ENCODE peak calls at places on chromosomes 2 and 18, in six cellular contexts. F is K562, W is A549, N is endothelial cell of umbilical vein, P is HepG2, U is GM12878. T is an unnamed sample.

GRCh38 chr2:55048925-55049793 is 1.1 kb downstream of the RTN4 start:
- DNase-seq in F (peak), P (peak), W (peak), U (no peak), N (peak), T (peak)

GRCh38 chr2:75175473-75175872 is 23.8 kb downstream of the TACR1 start:
- DNase-seq in W (no peak), F (no peak), U (no peak), N (no peak), P (no peak), T (no peak)

GRCh38 chr2:39728941-39729351 is 50.1 kb downstream of the THUMPD2 start:
- DNase-seq in P (peak), F (peak), U (no peak), W (peak), N (peak), T (peak)

GRCh38 chr2:215136669-215137328 is 1.6 kb downstream of the ABCA12 start:
- DNase-seq in F (no peak), N (no peak), U (peak), P (no peak), W (no peak), T (no peak)

GRCh38 chr2:69615969-69616368 is 27.6 kb downstream of the AAK1 start:
- DNase-seq in F (no peak), W (no peak), U (no peak), N (no peak), P (no peak), T (no peak)

GRCh38 chr2:165471349-165471975 is 2.0 kb downstream of the CSRNP3 start:
- DNase-seq in W (no peak), P (no peak), U (no peak), F (no peak), N (no peak), T (no peak)

GRCh38 chr2:224584111-224584764 is 925 bp downstream of the CUL3 start:
- DNase-seq in N (peak), W (peak), F (no peak), U (no peak), P (peak), T (peak)

GRCh38 chr2:216842634-216843033 is 17.2 kb downstream of the TNP1 start:
- DNase-seq in W (no peak), P (no peak), F (no peak), N (no peak), U (no peak), T (no peak)

GRCh38 chr2:16763056-16763455 is 97.4 kb upstream of the CYRIA start:
- DNase-seq in F (no peak), N (no peak), P (no peak), W (no peak), U (no peak), T (no peak)

GRCh38 chr2:96832751-96833507 is 10.9 kb downstream of the ANKRD23 start:
- DNase-seq in P (no peak), N (no peak), W (peak), F (no peak), U (no peak), T (no peak)

GRCh38 chr2:85807756-85808155 is 54.0 kb downstream of the ATOH8 start:
- DNase-seq in P (no peak), W (no peak), N (no peak), U (no peak), F (no peak), T (no peak)

GRCh38 chr2:39845460-39846146 is 66.5 kb upstream of the THUMPD2 start:
- DNase-seq in W (no peak), N (no peak), F (no peak), P (no peak), U (no peak), T (no peak)

GRCh38 chr2:8312861-8313768 is 368.7 kb upstream of the ID2 start:
- DNase-seq in F (peak), U (peak), N (no peak), W (peak), P (no peak), T (peak)

GRCh38 chr2:218999021-218999880 is 6.0 kb upstream of the CRYBA2 start:
- DNase-seq in W (no peak), U (no peak), N (no peak), P (no peak), F (peak), T (no peak)

GRCh38 chr2:80459028-80459427 is 154.5 kb upstream of the LRRTM1 start:
- DNase-seq in F (no peak), U (no peak), W (no peak), N (no peak), P (no peak), T (no peak)

GRCh38 chr2:216463148-216463547 is 35.5 kb upstream of the RPL37A start:
- DNase-seq in N (no peak), P (peak), F (no peak), U (no peak), W (no peak), T (no peak)

GRCh38 chr2:101053117-101053516 is 51.0 kb downstream of the RPL31 start:
- DNase-seq in F (no peak), N (no peak), U (no peak), P (no peak), W (no peak), T (no peak)

DNA sequence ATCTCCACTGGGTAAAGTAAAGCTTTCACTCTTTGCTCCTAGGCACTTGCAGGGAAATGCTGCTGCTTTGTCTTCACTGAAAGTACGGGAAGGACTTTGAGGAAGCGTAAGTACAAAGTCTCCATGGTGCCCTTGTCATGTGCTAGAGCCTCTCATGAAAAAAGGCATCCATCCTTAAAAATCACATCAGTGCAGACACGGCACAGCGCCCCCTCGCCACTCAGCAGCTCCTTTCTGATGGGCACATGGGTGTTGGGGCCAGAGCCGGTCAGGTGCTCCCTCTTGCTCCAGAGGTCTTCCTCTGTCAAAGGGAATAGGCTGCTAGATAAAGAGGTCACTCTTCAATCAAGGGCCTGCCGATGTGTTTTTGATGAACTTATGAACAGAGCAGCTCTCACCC is 109.1 kb upstream of the STPG4 start:
- DNase-seq in F (no peak), U (no peak), N (no peak), P (no peak), W (peak), T (no peak)
- TF ChIP-seq CTCF in F (peak), U (no peak), N (no peak), P (peak), W (peak), T (no peak)

DNA sequence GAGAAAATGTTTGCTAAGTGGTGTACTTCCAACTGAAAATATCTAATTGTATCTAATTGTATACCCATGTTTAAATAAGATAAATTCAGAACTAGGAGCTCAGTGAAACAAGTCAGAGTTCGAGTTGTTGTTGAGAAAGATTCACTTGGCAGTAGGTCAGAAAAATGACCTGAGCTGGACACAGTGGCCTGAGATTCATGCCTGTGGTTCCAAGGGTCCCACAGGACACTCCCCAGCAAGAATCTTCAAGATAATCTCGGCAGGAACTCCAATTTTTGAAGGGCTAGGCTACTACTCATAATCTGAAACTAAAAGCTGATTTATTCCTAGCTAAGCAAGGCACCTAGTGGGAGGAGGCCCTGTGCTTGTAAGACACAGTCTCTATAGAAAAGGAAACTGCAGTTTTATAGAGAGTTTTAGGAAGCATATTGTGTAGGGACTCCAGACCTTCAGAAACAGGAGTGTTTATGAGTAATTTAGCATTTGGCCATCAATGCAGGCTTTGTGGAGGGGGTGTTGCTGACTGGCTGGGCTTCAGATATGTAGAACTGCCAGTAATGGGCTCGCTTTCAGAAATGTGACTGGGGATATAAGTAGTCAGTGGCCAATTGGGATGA is 43.2 kb downstream of the SP140 start:
- DNase-seq in U (peak), W (no peak), P (no peak), N (no peak), F (no peak), T (no peak)
- TF ChIP-seq MYC in U (no peak), W (no peak), P (no peak), N (no peak), F (no peak), T (no peak)

DNA sequence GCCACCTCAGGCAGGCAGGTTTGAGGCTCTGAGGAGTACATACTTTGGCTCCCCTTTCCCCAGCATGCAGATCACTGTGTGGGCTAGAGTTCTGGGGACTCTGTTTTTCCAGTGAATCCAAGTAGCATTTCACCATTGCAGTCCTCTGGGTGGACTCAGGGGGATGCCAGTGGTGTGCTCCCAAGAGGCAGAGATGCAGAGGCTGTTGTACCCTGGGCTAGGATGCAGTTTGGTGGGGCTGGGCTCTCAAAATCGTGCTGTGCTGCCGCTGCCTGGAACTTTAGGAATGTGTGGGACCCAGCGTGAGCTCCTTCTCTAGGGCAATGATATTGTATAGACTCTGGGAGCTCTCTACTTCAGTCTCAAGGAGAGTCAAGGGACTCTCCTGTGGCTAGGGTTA is 104.9 kb downstream of the MYO3B start:
- DNase-seq in P (no peak), W (no peak), N (no peak), F (no peak), U (no peak), T (no peak)
- TF ChIP-seq CTCF in P (no peak), W (no peak), N (no peak), F (no peak), U (no peak), T (no peak)

DNA sequence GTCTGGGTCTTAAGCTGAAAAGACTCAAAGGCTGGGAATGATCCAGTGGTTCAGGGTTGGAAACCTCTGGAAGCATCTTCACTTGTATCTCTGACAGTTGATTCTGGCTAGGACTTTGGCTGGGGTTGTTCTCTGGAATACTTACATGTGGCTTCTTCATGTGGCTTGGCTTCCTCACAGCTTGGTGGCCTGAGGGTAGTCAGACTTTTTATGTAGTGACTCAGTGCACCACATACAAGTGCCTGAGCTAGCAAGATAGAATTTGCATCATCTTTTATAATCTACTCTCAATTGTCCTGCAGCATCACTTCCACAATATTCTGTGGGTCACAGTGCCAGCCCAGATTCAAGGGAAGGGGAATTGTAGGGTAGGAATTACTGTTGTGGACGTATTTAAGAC is 12.0 kb downstream of the MTX2 start:
- DNase-seq in N (no peak), P (no peak), F (no peak), U (no peak), W (no peak), T (no peak)
- TF ChIP-seq MYC in N (no peak), P (no peak), F (no peak), U (no peak), W (no peak), T (no peak)

DNA sequence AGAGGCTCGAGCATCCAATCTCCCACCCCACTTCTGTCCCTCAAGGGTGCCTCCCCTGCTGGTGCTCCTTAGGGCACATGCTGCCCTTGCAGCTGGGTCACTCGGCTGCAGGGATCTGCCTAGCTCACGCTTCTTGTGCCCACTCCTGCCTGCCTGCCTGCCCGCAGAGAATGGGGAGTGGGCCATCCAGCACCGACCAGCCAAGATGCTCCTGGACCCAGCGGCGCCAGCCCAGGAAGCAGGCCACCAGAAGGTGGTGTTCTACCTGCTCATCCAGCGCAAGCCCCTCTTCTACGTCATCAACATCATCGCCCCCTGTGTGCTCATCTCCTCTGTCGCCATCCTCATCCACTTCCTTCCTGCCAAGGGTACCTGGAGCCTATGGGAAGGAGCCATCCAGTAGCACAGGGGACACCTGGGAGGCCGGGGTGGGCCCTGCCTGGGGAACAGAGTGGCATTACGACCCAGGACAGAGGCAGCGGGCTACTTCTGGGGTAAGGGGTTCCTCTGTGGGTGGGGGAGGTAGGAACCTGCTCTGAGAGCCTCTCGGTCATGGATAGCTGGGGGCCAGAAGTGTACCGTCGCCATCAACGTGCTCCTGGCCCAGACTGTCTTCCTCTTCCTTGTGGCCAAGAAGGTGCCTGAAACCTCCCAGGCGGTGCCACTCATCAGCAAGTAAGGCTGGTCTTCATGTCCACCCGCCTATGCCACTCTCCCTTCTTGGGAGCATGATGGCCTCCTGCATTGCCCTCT is 3.4 kb downstream of the CHRNG start:
- DNase-seq in U (no peak), F (no peak), W (no peak), N (no peak), P (no peak), T (no peak)
- TF ChIP-seq CTCF in U (no peak), F (no peak), W (no peak), N (no peak), P (no peak), T (no peak)

DNA sequence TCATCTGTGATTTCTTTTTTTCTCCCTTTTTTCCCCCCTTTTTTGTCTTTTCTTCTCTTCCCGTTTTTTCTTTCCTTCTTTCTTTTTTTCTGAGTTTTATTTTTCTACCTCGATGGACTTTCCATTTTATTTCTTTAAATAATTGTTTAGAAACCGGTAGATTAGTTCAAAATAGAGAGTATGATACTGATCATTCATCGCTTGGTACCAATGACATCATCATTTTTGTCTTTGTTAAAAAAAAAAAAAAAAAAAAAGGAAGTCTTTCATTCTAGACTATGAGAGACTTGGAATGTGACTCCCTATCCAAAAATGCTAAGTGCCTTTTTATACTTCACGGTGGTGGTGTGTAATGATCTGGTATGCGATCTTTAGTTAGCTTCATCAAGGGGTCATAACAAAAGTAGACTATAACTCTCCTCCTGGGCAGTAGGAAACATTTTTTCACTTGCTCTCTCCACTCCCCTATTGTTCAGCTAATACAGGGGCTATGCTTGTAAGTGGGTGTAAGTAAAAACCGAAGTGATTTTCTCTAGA is 1517.5 kb upstream of the ZEB2 start:
- DNase-seq in F (no peak), N (no peak), U (no peak), P (no peak), W (no peak), T (no peak)
- TF ChIP-seq MYC in F (no peak), N (no peak), U (no peak), P (no peak), W (no peak), T (no peak)

DNA sequence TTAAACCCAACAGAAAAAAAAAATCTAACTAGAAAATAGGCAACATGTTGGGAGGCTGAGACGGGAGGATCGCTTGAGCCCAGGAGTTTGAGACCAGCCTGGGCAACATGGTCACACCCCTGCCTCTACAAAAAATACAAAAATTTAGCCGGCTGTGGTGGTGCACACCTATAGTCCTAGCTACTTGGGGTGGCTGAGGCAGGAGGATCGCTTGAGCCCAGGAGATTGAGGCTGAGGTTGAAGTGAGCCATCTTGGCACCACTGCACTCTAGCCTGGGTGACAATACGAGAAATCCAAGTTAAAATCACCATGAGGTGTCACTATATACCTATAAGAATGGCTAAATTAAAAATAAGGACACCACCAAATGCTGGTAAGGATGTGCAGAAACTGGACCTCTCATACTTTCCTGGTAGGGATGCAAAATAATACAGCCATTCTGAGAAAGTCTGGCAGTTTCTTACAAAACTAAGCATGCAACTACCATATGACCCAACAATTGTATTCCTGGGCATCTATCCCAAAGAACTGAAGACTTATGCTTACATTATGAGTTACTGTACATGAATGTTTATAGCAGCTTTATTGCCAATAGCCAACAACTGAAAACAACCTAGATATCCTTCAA is 2.2 kb downstream of the SEPTIN10 start:
- DNase-seq in N (peak), W (peak), U (no peak), P (peak), F (no peak), T (peak)
- TF ChIP-seq CTCF in N (no peak), W (peak), U (no peak), P (peak), F (no peak), T (no peak)

GRCh38 chr18:48837676-48838075 is 113.1 kb downstream of the SMAD7 start:
- DNase-seq in U (no peak), F (no peak), N (no peak), W (no peak), P (no peak), T (no peak)
- TF ChIP-seq MYC in U (no peak), F (no peak), N (no peak), W (no peak), P (no peak), T (no peak)

DNA sequence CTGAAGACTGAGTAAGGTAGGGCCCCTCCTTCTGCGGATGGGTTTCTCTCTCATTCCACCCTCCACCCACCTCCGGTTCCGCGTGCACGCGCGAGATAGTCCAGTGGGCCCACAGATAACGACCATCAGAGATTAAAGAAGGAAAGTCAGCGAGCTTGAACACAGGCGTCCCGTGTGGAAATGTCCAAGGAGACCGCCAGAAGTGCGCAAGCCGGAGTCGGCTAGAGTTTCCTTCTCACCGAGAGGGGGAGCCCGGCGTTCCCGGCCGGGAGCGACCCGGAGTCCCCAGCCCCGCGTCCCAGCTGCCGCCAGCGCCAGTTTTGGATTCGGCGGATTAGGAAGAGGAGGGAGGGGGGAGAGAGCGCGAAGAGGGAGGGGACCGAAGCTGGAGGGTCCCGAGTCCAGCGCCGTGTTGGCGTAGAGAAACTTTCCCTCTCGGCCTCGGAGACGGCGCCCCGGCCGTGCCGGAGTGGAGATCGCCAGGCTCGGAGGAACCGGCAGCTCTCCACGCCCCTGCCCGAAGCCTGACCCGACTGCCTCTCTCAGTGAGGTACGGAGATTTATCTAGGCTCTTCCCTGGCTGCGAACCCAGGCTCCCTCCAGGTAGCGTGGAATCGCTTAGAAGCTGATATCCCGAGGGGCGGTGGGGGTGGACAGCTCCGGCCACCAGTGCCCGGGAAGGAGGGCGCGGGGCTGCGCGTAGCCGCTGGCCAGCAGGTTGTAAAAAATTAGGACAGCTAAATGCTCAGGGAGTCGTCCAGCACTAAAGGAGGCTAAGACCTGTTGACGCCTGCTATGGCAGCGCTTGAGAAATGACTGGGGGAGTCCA is at the start of gene GULP1:
- DNase-seq in W (peak), U (no peak), N (peak), F (peak), P (peak), T (no peak)
- TF ChIP-seq CTCF in W (peak), U (no peak), N (peak), F (peak), P (peak), T (no peak)

DNA sequence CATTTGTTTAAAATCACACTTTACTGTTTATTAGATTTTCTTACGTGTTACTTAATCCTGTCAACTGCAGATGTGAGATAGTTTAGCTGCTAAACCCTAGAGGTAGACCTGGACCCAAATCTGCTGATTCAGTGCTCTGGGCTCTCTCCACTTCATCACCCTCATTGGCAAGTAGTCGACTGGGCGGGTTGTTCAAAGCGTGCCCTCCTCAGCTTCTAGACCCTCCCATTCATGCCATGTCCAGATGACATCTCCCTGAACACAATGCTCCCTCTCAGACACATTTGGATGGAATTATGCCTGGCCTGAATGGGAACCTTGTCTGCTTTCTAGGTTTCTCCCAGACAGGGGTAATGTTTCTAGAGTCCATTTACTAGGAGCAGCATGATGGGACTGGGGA is 43.7 kb downstream of the RPIA start:
- DNase-seq in P (no peak), N (no peak), U (no peak), F (no peak), W (no peak), T (no peak)
- TF ChIP-seq MYC in P (no peak), N (no peak), U (no peak), F (no peak), W (no peak), T (no peak)